ENCODE peak calls at places on chromosomes 6 and 20, in ten cellular contexts. One of them, this sample, is unnamed.
A peak's percentile ranks its signal among the peaks of the same experiment; 100 is the strongest.

GRCh38 chr6:12394170-12394569 is 104.0 kb downstream of the EDN1 start:
- DNase-seq in kidney: no peak
- DNase-seq in esophagus squamous epithelium: no peak
- DNase-seq in left lung: no peak
- DNase-seq in pancreas: no peak
- DNase-seq in prostate gland: no peak
- DNase-seq in MM.1S: no peak
- DNase-seq in heart left ventricle: no peak
- DNase-seq in fibroblast of lung: no peak
- DNase-seq in K562: no peak
- DNase-seq in this sample: no peak

GRCh38 chr6:24574809-24575208 is 71.2 kb downstream of the KIAA0319 start:
- DNase-seq in kidney: no peak
- DNase-seq in esophagus squamous epithelium: no peak
- DNase-seq in left lung: no peak
- DNase-seq in pancreas: no peak
- DNase-seq in prostate gland: no peak
- DNase-seq in MM.1S: peak; percentile 52
- DNase-seq in heart left ventricle: no peak
- DNase-seq in fibroblast of lung: no peak
- DNase-seq in K562: no peak
- DNase-seq in this sample: no peak

GRCh38 chr6:153511896-153512496 is 380.9 kb upstream of the RGS17 start:
- DNase-seq in kidney: no peak
- DNase-seq in esophagus squamous epithelium: no peak
- DNase-seq in left lung: no peak
- DNase-seq in pancreas: no peak
- DNase-seq in prostate gland: peak; percentile 7
- DNase-seq in MM.1S: peak; percentile 8
- DNase-seq in heart left ventricle: no peak
- DNase-seq in fibroblast of lung: peak; percentile 14
- DNase-seq in K562: peak; percentile 39
- DNase-seq in this sample: no peak

GRCh38 chr20:23156170-23156841 is 70.2 kb upstream of the CD93 start:
- DNase-seq in kidney: no peak
- DNase-seq in esophagus squamous epithelium: no peak
- DNase-seq in left lung: no peak
- DNase-seq in pancreas: no peak
- DNase-seq in prostate gland: no peak
- DNase-seq in MM.1S: no peak
- DNase-seq in heart left ventricle: peak; percentile 66
- DNase-seq in fibroblast of lung: peak; percentile 84
- DNase-seq in K562: no peak
- DNase-seq in this sample: no peak

GRCh38 chr20:58241766-58242465 is 13.5 kb upstream of the ANKRD60 start:
- DNase-seq in kidney: no peak
- DNase-seq in esophagus squamous epithelium: no peak
- DNase-seq in left lung: no peak
- DNase-seq in pancreas: no peak
- DNase-seq in prostate gland: no peak
- DNase-seq in MM.1S: no peak
- DNase-seq in heart left ventricle: no peak
- DNase-seq in fibroblast of lung: no peak
- DNase-seq in K562: no peak
- DNase-seq in this sample: no peak

GRCh38 chr6:28390688-28391087 is 8.9 kb downstream of the ZSCAN12 start:
- DNase-seq in kidney: no peak
- DNase-seq in esophagus squamous epithelium: no peak
- DNase-seq in left lung: no peak
- DNase-seq in pancreas: no peak
- DNase-seq in prostate gland: no peak
- DNase-seq in MM.1S: no peak
- DNase-seq in heart left ventricle: no peak
- DNase-seq in fibroblast of lung: no peak
- DNase-seq in K562: no peak
- DNase-seq in this sample: no peak

GRCh38 chr6:161788531-161788930 is 514.7 kb upstream of the AGPAT4 start:
- DNase-seq in kidney: no peak
- DNase-seq in esophagus squamous epithelium: no peak
- DNase-seq in left lung: no peak
- DNase-seq in pancreas: no peak
- DNase-seq in prostate gland: no peak
- DNase-seq in MM.1S: no peak
- DNase-seq in heart left ventricle: no peak
- DNase-seq in fibroblast of lung: no peak
- DNase-seq in K562: no peak
- DNase-seq in this sample: no peak

GRCh38 chr6:47061631-47062300 is 19.6 kb upstream of the ADGRF1 start:
- DNase-seq in kidney: no peak
- DNase-seq in esophagus squamous epithelium: no peak
- DNase-seq in left lung: no peak
- DNase-seq in pancreas: no peak
- DNase-seq in prostate gland: no peak
- DNase-seq in MM.1S: no peak
- DNase-seq in heart left ventricle: peak; percentile 41
- DNase-seq in fibroblast of lung: peak; percentile 65
- DNase-seq in K562: no peak
- DNase-seq in this sample: no peak

GRCh38 chr20:49631074-49631716 is 63.3 kb upstream of the PTGIS start:
- DNase-seq in kidney: no peak
- DNase-seq in esophagus squamous epithelium: no peak
- DNase-seq in left lung: no peak
- DNase-seq in pancreas: no peak
- DNase-seq in prostate gland: no peak
- DNase-seq in MM.1S: no peak
- DNase-seq in heart left ventricle: no peak
- DNase-seq in fibroblast of lung: peak; percentile 23
- DNase-seq in K562: no peak
- DNase-seq in this sample: no peak

GRCh38 chr6:28907394-28907793 is 16.4 kb downstream of the TRIM27 start:
- DNase-seq in kidney: no peak
- DNase-seq in esophagus squamous epithelium: no peak
- DNase-seq in left lung: no peak
- DNase-seq in pancreas: no peak
- DNase-seq in prostate gland: no peak
- DNase-seq in MM.1S: no peak
- DNase-seq in heart left ventricle: no peak
- DNase-seq in fibroblast of lung: peak; percentile 96
- DNase-seq in K562: no peak
- DNase-seq in this sample: no peak

GRCh38 chr6:169820358-169820757 is 68.9 kb downstream of the ERMARD start:
- DNase-seq in kidney: no peak
- DNase-seq in esophagus squamous epithelium: no peak
- DNase-seq in left lung: no peak
- DNase-seq in pancreas: no peak
- DNase-seq in prostate gland: no peak
- DNase-seq in MM.1S: no peak
- DNase-seq in heart left ventricle: no peak
- DNase-seq in fibroblast of lung: no peak
- DNase-seq in K562: no peak
- DNase-seq in this sample: no peak

GRCh38 chr6:26185802-26186201 is 98.6 kb downstream of the HFE start:
- DNase-seq in kidney: no peak
- DNase-seq in esophagus squamous epithelium: no peak
- DNase-seq in left lung: no peak
- DNase-seq in pancreas: no peak
- DNase-seq in prostate gland: no peak
- DNase-seq in MM.1S: no peak
- DNase-seq in heart left ventricle: no peak
- DNase-seq in fibroblast of lung: no peak
- DNase-seq in K562: no peak
- DNase-seq in this sample: no peak

GRCh38 chr6:26187981-26188635 is 100.9 kb downstream of the HFE start:
- DNase-seq in kidney: peak; percentile 78
- DNase-seq in esophagus squamous epithelium: no peak
- DNase-seq in left lung: no peak
- DNase-seq in pancreas: no peak
- DNase-seq in prostate gland: no peak
- DNase-seq in MM.1S: peak; percentile 77
- DNase-seq in heart left ventricle: no peak
- DNase-seq in fibroblast of lung: peak; percentile 44
- DNase-seq in K562: peak; percentile 54
- DNase-seq in this sample: no peak

GRCh38 chr6:26186652-26187051 is 99.4 kb downstream of the HFE start:
- DNase-seq in kidney: no peak
- DNase-seq in esophagus squamous epithelium: no peak
- DNase-seq in left lung: no peak
- DNase-seq in pancreas: no peak
- DNase-seq in prostate gland: no peak
- DNase-seq in MM.1S: no peak
- DNase-seq in heart left ventricle: no peak
- DNase-seq in fibroblast of lung: no peak
- DNase-seq in K562: no peak
- DNase-seq in this sample: no peak

GRCh38 chr6:26185004-26185403 is 97.8 kb downstream of the HFE start:
- DNase-seq in kidney: no peak
- DNase-seq in esophagus squamous epithelium: no peak
- DNase-seq in left lung: no peak
- DNase-seq in pancreas: no peak
- DNase-seq in prostate gland: no peak
- DNase-seq in MM.1S: no peak
- DNase-seq in heart left ventricle: no peak
- DNase-seq in fibroblast of lung: no peak
- DNase-seq in K562: no peak
- DNase-seq in this sample: no peak

DNA sequence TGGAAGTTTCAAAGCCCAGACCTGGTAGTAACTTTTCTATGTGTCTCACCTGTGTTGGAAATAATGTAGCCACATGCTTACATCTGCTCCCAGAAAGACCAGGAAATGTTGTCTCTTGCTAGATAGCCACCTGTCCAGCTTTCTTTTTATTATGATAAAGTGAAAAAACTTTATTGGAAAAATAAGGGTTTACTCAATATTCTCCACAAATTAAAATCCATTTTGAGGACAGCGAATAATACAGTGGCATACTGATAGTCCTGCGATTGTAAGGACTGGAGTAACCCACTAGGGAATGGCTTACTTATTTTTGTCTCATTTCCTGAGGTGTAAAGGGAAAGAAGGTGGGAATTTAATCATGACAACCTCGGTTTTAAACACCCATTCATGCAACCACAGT is 100.1 kb downstream of the HFE start:
- DNase-seq in kidney: no peak
- DNase-seq in esophagus squamous epithelium: no peak
- DNase-seq in left lung: no peak
- DNase-seq in pancreas: no peak
- DNase-seq in prostate gland: no peak
- DNase-seq in MM.1S: no peak
- DNase-seq in heart left ventricle: no peak
- DNase-seq in fibroblast of lung: no peak
- DNase-seq in K562: no peak
- DNase-seq in this sample: no peak
- H3K27ac ChIP-seq in kidney: no peak overlapping the region
- H3K27ac ChIP-seq in esophagus squamous epithelium: no peak overlapping the region
- H3K27ac ChIP-seq in left lung: no peak overlapping the region
- H3K27ac ChIP-seq in pancreas: no peak overlapping the region
- H3K27ac ChIP-seq in prostate gland: no peak overlapping the region
- H3K27ac ChIP-seq in MM.1S: no peak overlapping the region
- H3K27ac ChIP-seq in heart left ventricle: no peak overlapping the region
- H3K27ac ChIP-seq in fibroblast of lung: no peak overlapping the region
- H3K27ac ChIP-seq in K562: peak overlapping the region; percentile 99
- H3K27ac ChIP-seq in this sample: no peak overlapping the region

GRCh38 chr6:150652848-150653613 is 53.3 kb downstream of the PLEKHG1 start:
- DNase-seq in kidney: no peak
- DNase-seq in esophagus squamous epithelium: no peak
- DNase-seq in left lung: no peak
- DNase-seq in pancreas: no peak
- DNase-seq in prostate gland: no peak
- DNase-seq in MM.1S: no peak
- DNase-seq in heart left ventricle: no peak
- DNase-seq in fibroblast of lung: peak; percentile 40
- DNase-seq in K562: no peak
- DNase-seq in this sample: no peak

GRCh38 chr6:150646228-150646627 is 46.5 kb downstream of the PLEKHG1 start:
- DNase-seq in kidney: no peak
- DNase-seq in esophagus squamous epithelium: no peak
- DNase-seq in left lung: no peak
- DNase-seq in pancreas: no peak
- DNase-seq in prostate gland: no peak
- DNase-seq in MM.1S: no peak
- DNase-seq in heart left ventricle: no peak
- DNase-seq in fibroblast of lung: no peak
- DNase-seq in K562: no peak
- DNase-seq in this sample: no peak

GRCh38 chr6:150651808-150652473 is 52.3 kb downstream of the PLEKHG1 start:
- DNase-seq in kidney: no peak
- DNase-seq in esophagus squamous epithelium: no peak
- DNase-seq in left lung: no peak
- DNase-seq in pancreas: no peak
- DNase-seq in prostate gland: no peak
- DNase-seq in MM.1S: no peak
- DNase-seq in heart left ventricle: no peak
- DNase-seq in fibroblast of lung: peak; percentile 65
- DNase-seq in K562: no peak
- DNase-seq in this sample: no peak

GRCh38 chr6:150641398-150642139 is 41.9 kb downstream of the PLEKHG1 start:
- DNase-seq in kidney: no peak
- DNase-seq in esophagus squamous epithelium: no peak
- DNase-seq in left lung: no peak
- DNase-seq in pancreas: no peak
- DNase-seq in prostate gland: no peak
- DNase-seq in MM.1S: peak; percentile 11
- DNase-seq in heart left ventricle: no peak
- DNase-seq in fibroblast of lung: peak; percentile 32
- DNase-seq in K562: no peak
- DNase-seq in this sample: no peak

GRCh38 chr6:150647051-150647450 is 47.4 kb downstream of the PLEKHG1 start:
- DNase-seq in kidney: no peak
- DNase-seq in esophagus squamous epithelium: no peak
- DNase-seq in left lung: no peak
- DNase-seq in pancreas: no peak
- DNase-seq in prostate gland: no peak
- DNase-seq in MM.1S: no peak
- DNase-seq in heart left ventricle: no peak
- DNase-seq in fibroblast of lung: no peak
- DNase-seq in K562: no peak
- DNase-seq in this sample: no peak
- H3K4me1 ChIP-seq in kidney: peaks cover 5% of the 10 kb centered on the region
- H3K4me1 ChIP-seq in esophagus squamous epithelium: no peaks in the 10 kb centered on the region
- H3K4me1 ChIP-seq in left lung: peaks cover 2% of the 10 kb centered on the region
- H3K4me1 ChIP-seq in pancreas: no peaks in the 10 kb centered on the region
- H3K4me1 ChIP-seq in prostate gland: no peaks in the 10 kb centered on the region
- H3K4me1 ChIP-seq in MM.1S: no peaks in the 10 kb centered on the region
- H3K4me1 ChIP-seq in heart left ventricle: peaks cover 16% of the 10 kb centered on the region
- H3K4me1 ChIP-seq in fibroblast of lung: no peaks in the 10 kb centered on the region
- H3K4me1 ChIP-seq in K562: no peaks in the 10 kb centered on the region
- H3K4me1 ChIP-seq in this sample: peaks cover under 1% of the 10 kb centered on the region

GRCh38 chr6:3735029-3735605 is 16.4 kb downstream of the PXDC1 start:
- DNase-seq in kidney: no peak
- DNase-seq in esophagus squamous epithelium: no peak
- DNase-seq in left lung: no peak
- DNase-seq in pancreas: no peak
- DNase-seq in prostate gland: no peak
- DNase-seq in MM.1S: no peak
- DNase-seq in heart left ventricle: no peak
- DNase-seq in fibroblast of lung: no peak
- DNase-seq in K562: no peak
- DNase-seq in this sample: no peak
- TF ChIP-seq CTCF in kidney: no peak
- TF ChIP-seq CTCF in esophagus squamous epithelium: no peak
- TF ChIP-seq CTCF in left lung: no peak
- TF ChIP-seq CTCF in pancreas: no peak
- TF ChIP-seq CTCF in prostate gland: no peak
- TF ChIP-seq CTCF in MM.1S: no peak
- TF ChIP-seq CTCF in heart left ventricle: no peak
- TF ChIP-seq CTCF in fibroblast of lung: no peak
- TF ChIP-seq CTCF in K562: no peak
- TF ChIP-seq CTCF in this sample: no peak

GRCh38 chr6:4636881-4637224 is 139.4 kb upstream of the CDYL start:
- DNase-seq in kidney: no peak
- DNase-seq in esophagus squamous epithelium: no peak
- DNase-seq in left lung: no peak
- DNase-seq in pancreas: no peak
- DNase-seq in prostate gland: no peak
- DNase-seq in MM.1S: no peak
- DNase-seq in heart left ventricle: no peak
- DNase-seq in fibroblast of lung: no peak
- DNase-seq in K562: no peak
- DNase-seq in this sample: no peak
- H3K27ac ChIP-seq in kidney: no peak overlapping the region
- H3K27ac ChIP-seq in esophagus squamous epithelium: peak overlapping the region; percentile 34
- H3K27ac ChIP-seq in left lung: no peak overlapping the region
- H3K27ac ChIP-seq in pancreas: no peak overlapping the region
- H3K27ac ChIP-seq in prostate gland: no peak overlapping the region
- H3K27ac ChIP-seq in MM.1S: no peak overlapping the region
- H3K27ac ChIP-seq in heart left ventricle: no peak overlapping the region
- H3K27ac ChIP-seq in fibroblast of lung: no peak overlapping the region
- H3K27ac ChIP-seq in K562: no peak overlapping the region
- H3K27ac ChIP-seq in this sample: no peak overlapping the region